ENCODE peak calls at places on chromosomes 11 and 22, in nine cellular contexts. N is psoas muscle; T is fibroblast of villous mesenchyme; W is upper lobe of right lung; H is AG04450; Y is tibial artery; Q is left lung; K is cardiac fibroblast; U is CD8-positive, alpha-beta T cell. A is an unnamed sample.

GRCh38 chr11:48064306-48064705 is 83.9 kb downstream of the PTPRJ start:
- DNase-seq in N (no peak), T (peak; percentile 65), W (no peak), H (peak; percentile 71), Y (no peak), Q (no peak), K (peak; percentile 72), U (no peak), A (peak; percentile 72)

GRCh38 chr22:46149493-46149997 is 781 bp upstream of the PPARA start:
- DNase-seq in N (peak; percentile 54), T (peak; percentile 30), W (peak; percentile 87), H (no peak), Y (peak; percentile 51), Q (peak; percentile 87), K (no peak), U (no peak), A (no peak)

GRCh38 chr11:133982901-133983300 is 26.1 kb upstream of the IGSF9B start:
- DNase-seq in N (no peak), T (no peak), W (no peak), H (no peak), Y (no peak), Q (no peak), K (no peak), U (no peak), A (no peak)

GRCh38 chr11:111586305-111586915 is 15.8 kb upstream of the SIK2 start:
- DNase-seq in N (no peak), T (peak; percentile 65), W (no peak), H (no peak), Y (no peak), Q (no peak), K (peak; percentile 75), U (peak; percentile 15), A (no peak)

GRCh38 chr11:120839201-120839600 is 184.7 kb upstream of the TBCEL start:
- DNase-seq in N (no peak), T (no peak), W (no peak), H (no peak), Y (no peak), Q (no peak), K (no peak), U (no peak), A (no peak)

GRCh38 chr11:116426761-116427160 is 346.0 kb downstream of the BUD13 start:
- DNase-seq in N (no peak), T (no peak), W (no peak), H (no peak), Y (no peak), Q (no peak), K (no peak), U (no peak), A (no peak)

GRCh38 chr11:126443120-126443519 is 87.6 kb downstream of the ST3GAL4 start:
- DNase-seq in N (no peak), T (no peak), W (no peak), H (no peak), Y (no peak), Q (peak; percentile 71), K (no peak), U (no peak), A (no peak)

GRCh38 chr11:95508219-95508880 is 277.3 kb upstream of the SESN3 start:
- DNase-seq in N (no peak), T (peak; percentile 62), W (no peak), H (no peak), Y (peak; percentile 34), Q (no peak), K (peak; percentile 63), U (no peak), A (no peak)

GRCh38 chr22:27724181-27724580 is 77.4 kb downstream of the MN1 start:
- DNase-seq in N (no peak), T (no peak), W (no peak), H (no peak), Y (no peak), Q (no peak), K (no peak), U (no peak), A (no peak)

GRCh38 chr22:27723708-27724107 is 77.8 kb downstream of the MN1 start:
- DNase-seq in N (no peak), T (no peak), W (no peak), H (no peak), Y (no peak), Q (no peak), K (no peak), U (no peak), A (no peak)

GRCh38 chr22:27720860-27721259 is 80.7 kb downstream of the MN1 start:
- DNase-seq in N (peak; percentile 31), T (no peak), W (peak; percentile 28), H (no peak), Y (no peak), Q (no peak), K (no peak), U (no peak), A (no peak)

GRCh38 chr22:27724706-27725105 is 76.8 kb downstream of the MN1 start:
- DNase-seq in N (no peak), T (no peak), W (no peak), H (no peak), Y (no peak), Q (no peak), K (no peak), U (no peak), A (no peak)

DNA sequence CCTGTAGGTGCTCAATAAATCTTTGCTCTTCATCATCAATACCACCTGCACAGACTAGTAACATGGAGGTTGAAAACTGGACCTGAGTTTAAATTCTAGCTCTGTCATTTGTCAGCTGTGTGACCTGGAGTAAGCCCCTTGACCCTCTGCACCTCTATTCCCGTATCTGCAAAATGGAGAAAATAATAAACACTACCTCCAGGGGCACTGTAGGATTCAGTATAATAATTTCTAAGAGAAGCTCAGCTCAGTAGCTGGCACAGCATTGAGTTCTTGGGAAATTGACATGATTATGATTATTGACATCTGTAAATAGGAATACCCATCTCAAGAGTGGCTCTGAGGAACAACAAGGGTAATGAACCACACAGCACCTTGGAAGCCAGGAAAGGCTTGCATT is 78.4 kb downstream of the MN1 start:
- DNase-seq in N (no peak), T (no peak), W (no peak), H (no peak), Y (no peak), Q (no peak), K (no peak), U (no peak), A (no peak)
- TF ChIP-seq CTCF in N (no peak), T (peak; percentile 21), W (no peak), H (peak; percentile 17), Y (no peak), Q (no peak), K (peak; percentile 3), U (no peak), A (no peak)

GRCh38 chr22:36540867-36541642 is 12.1 kb upstream of the EIF3D start:
- DNase-seq in N (no peak), T (no peak), W (no peak), H (no peak), Y (no peak), Q (no peak), K (peak; percentile 38), U (no peak), A (no peak)

GRCh38 chr22:36544107-36544620 is 15.2 kb upstream of the EIF3D start:
- DNase-seq in N (no peak), T (no peak), W (no peak), H (no peak), Y (no peak), Q (no peak), K (peak; percentile 96), U (no peak), A (no peak)

GRCh38 chr22:36538529-36538928 is 9.6 kb upstream of the EIF3D start:
- DNase-seq in N (no peak), T (no peak), W (no peak), H (no peak), Y (no peak), Q (no peak), K (no peak), U (no peak), A (no peak)

GRCh38 chr22:36546092-36546804 is 17.3 kb upstream of the EIF3D start:
- DNase-seq in N (peak; percentile 32), T (peak; percentile 58), W (no peak), H (no peak), Y (peak; percentile 32), Q (no peak), K (peak; percentile 63), U (no peak), A (no peak)

DNA sequence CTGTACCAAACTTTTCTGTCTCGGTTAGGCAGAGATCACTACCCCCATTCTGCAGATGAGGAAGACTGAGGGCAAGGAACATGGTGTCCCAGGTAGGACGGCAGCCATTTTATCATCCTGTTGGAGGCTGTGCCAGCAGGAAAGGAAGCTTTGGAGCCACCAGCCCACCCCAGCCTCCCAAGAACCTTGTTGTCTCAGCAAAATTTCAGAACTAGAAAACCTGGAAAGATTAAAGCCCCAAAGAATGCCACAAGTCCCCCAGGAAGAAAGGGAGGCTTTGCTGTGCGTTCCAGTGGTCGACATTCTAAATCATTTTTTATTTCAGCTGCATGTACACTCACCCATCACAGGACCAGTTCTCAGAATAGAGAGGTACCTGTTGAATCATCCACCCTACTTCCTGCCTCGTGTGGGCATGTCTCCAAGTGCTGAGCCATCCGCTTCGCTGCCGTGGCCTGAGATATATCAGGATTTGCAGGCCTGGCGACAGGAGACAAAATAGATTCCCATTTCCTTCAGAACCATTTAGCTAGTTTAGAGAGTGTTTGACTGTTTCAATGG is 12.9 kb upstream of the EIF3D start:
- DNase-seq in N (no peak), T (peak; percentile 69), W (no peak), H (peak; percentile 72), Y (no peak), Q (no peak), K (peak; percentile 96), U (no peak), A (peak; percentile 72)
- H3K4me3 ChIP-seq in N (no peak overlapping the region), T (no peak overlapping the region), W (no peak overlapping the region), H (no peak overlapping the region), Y (no peak overlapping the region), Q (no peak overlapping the region), K (no peak overlapping the region), U (no peak overlapping the region), A (no peak overlapping the region)

DNA sequence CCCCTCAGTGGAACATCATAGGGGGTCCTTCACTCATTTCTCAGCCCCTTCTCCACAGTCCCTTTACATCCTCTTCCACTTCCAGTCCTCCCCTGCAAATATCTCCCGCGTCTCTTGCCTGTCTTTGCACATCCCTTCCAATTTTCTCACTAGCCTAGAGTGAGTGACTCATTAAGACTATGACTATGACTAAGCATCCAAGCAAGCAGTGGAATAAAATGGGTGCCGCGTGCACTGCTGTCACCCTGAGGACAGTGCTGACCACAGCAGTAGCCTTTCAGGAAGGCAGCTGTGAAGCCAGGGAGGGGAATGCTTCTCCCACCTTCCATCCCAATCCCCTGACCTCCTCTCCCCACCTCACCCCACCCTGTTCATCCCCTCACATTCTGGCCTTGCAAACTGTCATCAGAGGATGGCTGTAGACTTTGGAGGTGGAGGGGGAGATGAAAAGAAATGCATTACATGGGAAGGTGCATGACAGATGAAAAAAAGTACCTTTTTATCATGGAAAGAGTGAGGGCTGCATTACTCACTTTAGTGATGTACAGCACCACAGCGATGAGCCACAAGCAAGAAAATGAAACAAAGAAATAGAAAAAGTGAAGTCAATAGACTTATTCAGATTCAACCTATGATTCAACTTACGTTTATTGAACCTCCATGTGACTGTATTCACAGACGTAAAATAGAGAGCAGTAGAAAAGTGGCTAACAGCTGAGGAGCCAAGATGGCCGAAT is 948.2 kb downstream of the NTM start:
- DNase-seq in N (no peak), T (no peak), W (no peak), H (no peak), Y (no peak), Q (no peak), K (peak; percentile 66), U (no peak), A (peak; percentile 21)
- TF ChIP-seq CTCF in N (no peak), T (no peak), W (no peak), H (no peak), Y (no peak), Q (no peak), K (no peak), U (no peak), A (no peak)

DNA sequence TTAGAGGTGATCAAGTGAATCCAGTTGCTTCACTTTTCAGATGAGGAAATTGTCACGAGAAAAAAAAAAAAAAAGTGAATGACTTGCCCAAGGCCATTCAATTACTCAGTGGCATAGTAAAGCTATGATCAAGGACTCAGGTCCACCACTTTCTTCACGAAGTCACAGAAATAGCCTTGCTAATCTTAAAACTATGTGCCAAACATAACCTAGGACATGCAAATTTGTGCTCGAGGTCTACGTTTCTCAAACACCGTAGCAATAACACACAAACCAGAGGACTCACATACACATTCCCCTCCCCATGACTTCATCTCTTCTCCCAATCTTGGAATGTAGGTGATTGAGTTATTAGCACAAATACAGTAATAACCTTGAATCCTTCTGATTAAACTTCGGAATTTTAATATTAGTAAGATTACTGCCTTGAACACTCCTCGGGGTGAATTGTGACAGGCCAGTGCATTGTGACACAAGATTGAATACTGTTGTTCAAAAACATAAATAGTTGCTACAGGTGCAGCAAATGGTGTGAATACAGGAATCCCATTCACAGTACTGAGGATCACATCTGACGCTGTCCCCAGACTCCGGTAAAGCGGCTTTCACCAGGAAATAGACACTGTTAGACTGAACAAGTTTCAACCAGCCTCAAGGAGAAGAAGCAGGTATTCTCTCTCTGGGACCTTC is 3.8 kb downstream of the LGR4 start:
- DNase-seq in N (no peak), T (no peak), W (no peak), H (no peak), Y (no peak), Q (no peak), K (peak; percentile 84), U (no peak), A (no peak)
- H3K4me3 ChIP-seq in N (peak overlapping the region; percentile 15), T (no peak overlapping the region), W (no peak overlapping the region), H (no peak overlapping the region), Y (no peak overlapping the region), Q (no peak overlapping the region), K (peak overlapping the region; percentile 6), U (no peak overlapping the region), A (peak overlapping the region; percentile 75)

A was measured in AG04449.